ENCODE peak calls at places on chromosome 18, in ten cellular contexts. B, L, A, P, M, F, V, Q, D and C are unnamed samples.

GRCh38 chr18:22250591-22250996 is 81.2 kb downstream of the GATA6 start:
- DNase-seq in B (no peak), L (no peak), A (no peak), P (no peak), M (no peak), F (no peak), V (no peak), Q (no peak), D (no peak), C (no peak)

GRCh38 chr18:11154369-11154982 is 5.1 kb upstream of the PIEZO2 start:
- DNase-seq in B (no peak), L (no peak), A (no peak), P (no peak), M (no peak), F (peak; percentile 25), V (no peak), Q (peak; percentile 29), D (no peak), C (no peak)

GRCh38 chr18:79410731-79411613 is 15.2 kb downstream of the NFATC1 start:
- DNase-seq in B (no peak), L (peak; percentile 44), A (no peak), P (no peak), M (no peak), F (no peak), V (no peak), Q (no peak), D (no peak), C (no peak)

GRCh38 chr18:22098563-22098989 is 70.8 kb upstream of the GATA6 start:
- DNase-seq in B (no peak), L (no peak), A (no peak), P (no peak), M (no peak), F (no peak), V (no peak), Q (no peak), D (no peak), C (no peak)

GRCh38 chr18:27695054-27695453 is 481.9 kb downstream of the CDH2 start:
- DNase-seq in B (no peak), L (no peak), A (peak; percentile 21), P (no peak), M (no peak), F (no peak), V (no peak), Q (no peak), D (no peak), C (no peak)

GRCh38 chr18:23191952-23192662 is 56.8 kb downstream of the CABLES1 start:
- DNase-seq in B (no peak), L (no peak), A (no peak), P (peak; percentile 61), M (no peak), F (no peak), V (no peak), Q (peak; percentile 43), D (no peak), C (no peak)

GRCh38 chr18:30450927-30451326 is 591.6 kb downstream of the DSC3 start:
- DNase-seq in B (no peak), L (no peak), A (no peak), P (no peak), M (no peak), F (no peak), V (no peak), Q (no peak), D (no peak), C (no peak)

GRCh38 chr18:79139206-79139605 is 70.0 kb downstream of the ATP9B start:
- DNase-seq in B (no peak), L (no peak), A (no peak), P (no peak), M (peak; percentile 64), F (no peak), V (no peak), Q (no peak), D (no peak), C (no peak)

GRCh38 chr18:61413388-61413787 is 80.2 kb downstream of the CDH20 start:
- DNase-seq in B (no peak), L (no peak), A (no peak), P (no peak), M (no peak), F (no peak), V (no peak), Q (no peak), D (no peak), C (no peak)

GRCh38 chr18:61764381-61764780 is 128.4 kb downstream of the RNF152 start:
- DNase-seq in B (no peak), L (no peak), A (no peak), P (no peak), M (peak; percentile 71), F (no peak), V (no peak), Q (no peak), D (no peak), C (no peak)

GRCh38 chr18:49399003-49399402 is 61.4 kb downstream of the DYM start:
- DNase-seq in B (no peak), L (no peak), A (no peak), P (peak; percentile 24), M (no peak), F (no peak), V (no peak), Q (no peak), D (no peak), C (no peak)